ENCODE peak calls at places on chromosome 20, in five cellular contexts. R is iPS DF 19.7; B is keratinocyte; F is effector memory CD4-positive, alpha-beta T cell; V is brain microvascular endothelial cell. M is an unnamed sample.

GRCh38 chr20:57205625-57206219 is 60.7 kb downstream of the BMP7 start:
- DNase-seq in B (peak), R (no peak), V (peak), F (no peak), M (no peak)

GRCh38 chr20:12153616-12154015 is 235.9 kb downstream of the BTBD3 start:
- DNase-seq in R (no peak), B (no peak), V (no peak), F (no peak), M (no peak)

GRCh38 chr20:13996265-13996664 is 949 bp downstream of the MACROD2 start:
- DNase-seq in V (no peak), R (no peak), F (no peak), B (no peak), M (no peak)

GRCh38 chr20:48733296-48733790 is 94.5 kb downstream of the PREX1 start:
- DNase-seq in R (no peak), V (peak), F (no peak), B (no peak), M (peak)

GRCh38 chr20:8292793-8293192 is 160.7 kb downstream of the PLCB1 start:
- DNase-seq in F (no peak), V (no peak), B (no peak), R (no peak), M (no peak)

GRCh38 chr20:25399038-25399430 is 8.4 kb upstream of the ABHD12 start:
- DNase-seq in V (peak), R (no peak), B (no peak), F (no peak), M (peak)

GRCh38 chr20:19456600-19457390 is 244.4 kb downstream of the SLC24A3 start:
- DNase-seq in B (no peak), F (no peak), R (no peak), V (no peak), M (no peak)

GRCh38 chr20:32325706-32326506 is 32.2 kb upstream of the ASXL1 start:
- DNase-seq in B (no peak), V (peak), F (no peak), R (no peak), M (no peak)

GRCh38 chr20:63036266-63036665 is 29.5 kb upstream of the BHLHE23 start:
- DNase-seq in R (no peak), V (no peak), B (no peak), F (no peak), M (no peak)

GRCh38 chr20:58911309-58911708 is 58.8 kb downstream of the GNAS start:
- DNase-seq in B (no peak), V (no peak), F (no peak), R (no peak), M (no peak)

GRCh38 chr20:61730631-61731362 is 334.9 kb downstream of the TAF4 start:
- DNase-seq in R (no peak), B (no peak), F (no peak), V (no peak), M (no peak)

GRCh38 chr20:58418949-58419748 is 30.1 kb downstream of the VAPB start:
- DNase-seq in R (no peak), V (no peak), F (no peak), B (no peak), M (no peak)

GRCh38 chr20:61126369-61127195 is 125.5 kb upstream of the CDH4 start:
- DNase-seq in F (no peak), B (no peak), V (no peak), R (no peak), M (no peak)

GRCh38 chr20:54985100-54985499 is 509.7 kb downstream of the DOK5 start:
- DNase-seq in R (no peak), F (no peak), B (no peak), V (no peak), M (no peak)

GRCh38 chr20:41650221-41650948 is 32.2 kb upstream of the CHD6 start:
- DNase-seq in R (no peak), B (no peak), F (no peak), V (no peak), M (peak)

GRCh38 chr20:36246410-36246809 is 10.1 kb downstream of the AAR2 start:
- DNase-seq in V (no peak), R (no peak), B (no peak), F (no peak), M (no peak)

GRCh38 chr20:16707674-16708073 is 22.2 kb upstream of the SNRPB2 start:
- DNase-seq in F (no peak), R (no peak), V (no peak), B (no peak), M (no peak)

GRCh38 chr20:63937596-63937995 is 18.6 kb downstream of the UCKL1 start:
- DNase-seq in V (no peak), F (no peak), B (no peak), R (no peak), M (no peak)

GRCh38 chr20:46093531-46093930 is 3.8 kb upstream of the NCOA5 start:
- DNase-seq in V (no peak), R (no peak), B (no peak), F (no peak), M (no peak)

GRCh38 chr20:54340667-54341081 is 132.8 kb downstream of the PFDN4 start:
- DNase-seq in F (no peak), V (peak), R (no peak), B (no peak), M (no peak)

GRCh38 chr20:23368316-23369110 is 6.5 kb downstream of the GZF1 start:
- DNase-seq in F (no peak), R (no peak), V (no peak), B (no peak), M (no peak)